ENCODE peak calls at places on chromosomes 12 and 14, in ten cellular contexts. P, O, E, L, U, Z, B, D, J and Q are unnamed samples. For H3K27me3, the result is how much of the 10 kb centered on the place peaks cover.

GRCh38 chr12:26122681-26123481 is 2.0 kb downstream of the BHLHE41 start:
- DNase-seq in P (peak), O (no peak), D (peak), L (no peak), B (peak), Z (peak), U (peak), J (peak), E (peak), Q (peak)

GRCh38 chr12:65306603-65307501 is 28.4 kb downstream of the MSRB3 start:
- DNase-seq in E (peak), L (no peak), Z (peak), J (peak), P (no peak), O (no peak), B (peak), D (peak), U (peak), Q (no peak)

GRCh38 chr14:92492261-92492660 is 21.3 kb upstream of the RIN3 start:
- DNase-seq in Z (no peak), P (no peak), U (no peak), J (no peak), B (no peak), E (no peak), O (no peak), D (no peak), L (no peak), Q (no peak)

GRCh38 chr14:76977793-76978730 is 50.4 kb downstream of the IRF2BPL start:
- DNase-seq in E (peak), O (peak), B (no peak), L (peak), Z (peak), P (peak), U (no peak), J (no peak), D (peak), Q (no peak)

GRCh38 chr12:124470806-124471205 is 96.6 kb downstream of the NCOR2 start:
- DNase-seq in B (no peak), J (no peak), U (no peak), E (no peak), O (no peak), Z (no peak), P (no peak), L (no peak), D (no peak), Q (no peak)

GRCh38 chr12:51437471-51437870 is 12.8 kb downstream of the SLC4A8 start:
- DNase-seq in O (no peak), B (no peak), J (no peak), D (no peak), E (no peak), P (no peak), U (no peak), Z (no peak), L (no peak), Q (no peak)

GRCh38 chr14:37599527-37600368 is 4.3 kb downstream of the TTC6 start:
- DNase-seq in D (no peak), L (no peak), E (no peak), P (no peak), U (no peak), B (peak), O (no peak), J (no peak), Z (peak), Q (no peak)

GRCh38 chr14:64363265-64363840 is 24.8 kb upstream of the MTHFD1 start:
- DNase-seq in E (peak), D (no peak), L (no peak), P (no peak), O (no peak), U (no peak), Z (no peak), B (no peak), J (no peak), Q (no peak)

GRCh38 chr14:103112488-103113243 is 10.6 kb upstream of the TNFAIP2 start:
- DNase-seq in U (no peak), O (no peak), Z (no peak), P (no peak), E (no peak), D (no peak), J (no peak), B (peak), L (no peak), Q (no peak)

GRCh38 chr12:110995016-110995415 is 74.6 kb upstream of the MYL2 start:
- DNase-seq in B (peak), E (no peak), O (no peak), Z (no peak), P (no peak), J (no peak), U (no peak), D (peak), L (no peak), Q (peak)

GRCh38 chr12:110995615-110996014 is 75.2 kb upstream of the MYL2 start:
- DNase-seq in U (no peak), P (no peak), B (no peak), Z (no peak), L (no peak), E (no peak), D (no peak), J (no peak), O (no peak), Q (no peak)

GRCh38 chr12:110996415-110996814 is 76.0 kb upstream of the MYL2 start:
- DNase-seq in J (no peak), P (no peak), D (no peak), E (no peak), Z (no peak), O (no peak), U (no peak), L (no peak), B (no peak), Q (no peak)

GRCh38 chr12:110993425-110993824 is 73.0 kb upstream of the MYL2 start:
- DNase-seq in D (no peak), P (no peak), E (no peak), Z (peak), U (no peak), O (no peak), L (no peak), J (peak), B (no peak), Q (no peak)

DNA sequence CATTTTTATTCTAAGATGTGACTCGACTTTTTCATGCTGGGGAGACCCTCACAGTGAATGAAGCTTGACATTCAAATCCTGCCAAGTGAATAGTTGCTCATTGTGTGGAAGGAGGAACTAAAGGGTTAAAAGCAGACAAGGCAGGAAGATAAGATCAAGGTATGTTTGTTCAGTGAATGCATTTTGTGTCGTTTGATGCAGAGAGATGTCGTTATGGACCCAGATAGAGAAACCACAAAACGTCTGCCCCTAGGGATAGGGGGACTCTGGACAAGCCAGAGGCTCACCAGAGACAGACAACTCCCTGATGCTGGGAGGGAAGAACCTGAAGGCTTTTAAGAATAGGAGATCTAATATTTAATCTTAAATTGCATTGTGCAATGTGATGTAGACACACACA is 72.5 kb upstream of the MYL2 start:
- DNase-seq in J (no peak), U (no peak), D (no peak), L (no peak), O (no peak), Z (no peak), B (no peak), E (no peak), P (no peak), Q (no peak)
- H3K27me3 ChIP-seq in J (under half), U (under half), D (under half), L (under half), O (under half), Z (under half), B (under half), E (under half), P (under half), Q (under half)

DNA sequence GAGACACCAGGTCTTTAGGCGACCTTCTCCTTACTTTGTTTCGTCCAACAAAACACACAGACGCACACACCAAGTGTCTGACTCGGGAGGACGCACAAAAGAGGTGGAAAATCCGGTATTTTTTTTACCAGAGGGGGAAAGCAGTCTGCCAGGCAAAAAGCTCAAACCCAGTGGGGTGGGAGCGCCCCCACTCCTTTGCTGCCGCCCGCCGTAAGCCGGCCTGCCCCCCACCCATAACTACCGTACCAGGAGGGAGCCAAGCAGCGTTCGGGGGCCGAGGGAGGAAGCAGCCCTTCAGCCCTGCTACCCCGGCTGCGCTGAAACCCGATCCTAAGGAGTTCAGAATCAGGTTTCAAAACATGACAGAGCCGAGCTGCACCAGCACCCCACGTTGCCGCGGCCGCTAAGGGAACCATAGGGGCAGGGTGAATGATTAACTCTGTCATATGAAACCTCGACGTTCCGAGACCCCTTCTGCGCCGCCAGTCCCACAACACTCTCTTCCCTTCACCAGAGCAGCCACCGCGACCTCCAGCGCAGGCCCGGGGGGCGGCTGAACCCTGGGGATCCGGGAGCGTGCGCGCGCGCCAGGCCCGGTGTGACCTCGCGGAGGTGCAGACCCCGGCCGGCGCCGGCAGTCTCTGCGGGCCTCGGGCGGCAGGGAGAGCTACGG is 1.9 kb downstream of the SIX4 start:
- DNase-seq in J (peak), O (no peak), L (no peak), D (no peak), U (peak), B (peak), P (peak), E (peak), Z (peak), Q (peak)
- H3K27me3 ChIP-seq in J (under half), O (under half), L (under half), D (half or more), U (under half), B (under half), P (under half), E (under half), Z (under half), Q (under half)

GRCh38 chr14:93978735-93979134 is 2.4 kb upstream of the ASB2 start:
- DNase-seq in P (peak), B (no peak), U (no peak), E (no peak), Z (no peak), O (no peak), D (no peak), L (no peak), J (no peak), Q (no peak)
- H3K27me3 ChIP-seq in P (under half), B (under half), U (under half), E (under half), Z (under half), O (under half), D (under half), L (under half), J (under half), Q (under half)

DNA sequence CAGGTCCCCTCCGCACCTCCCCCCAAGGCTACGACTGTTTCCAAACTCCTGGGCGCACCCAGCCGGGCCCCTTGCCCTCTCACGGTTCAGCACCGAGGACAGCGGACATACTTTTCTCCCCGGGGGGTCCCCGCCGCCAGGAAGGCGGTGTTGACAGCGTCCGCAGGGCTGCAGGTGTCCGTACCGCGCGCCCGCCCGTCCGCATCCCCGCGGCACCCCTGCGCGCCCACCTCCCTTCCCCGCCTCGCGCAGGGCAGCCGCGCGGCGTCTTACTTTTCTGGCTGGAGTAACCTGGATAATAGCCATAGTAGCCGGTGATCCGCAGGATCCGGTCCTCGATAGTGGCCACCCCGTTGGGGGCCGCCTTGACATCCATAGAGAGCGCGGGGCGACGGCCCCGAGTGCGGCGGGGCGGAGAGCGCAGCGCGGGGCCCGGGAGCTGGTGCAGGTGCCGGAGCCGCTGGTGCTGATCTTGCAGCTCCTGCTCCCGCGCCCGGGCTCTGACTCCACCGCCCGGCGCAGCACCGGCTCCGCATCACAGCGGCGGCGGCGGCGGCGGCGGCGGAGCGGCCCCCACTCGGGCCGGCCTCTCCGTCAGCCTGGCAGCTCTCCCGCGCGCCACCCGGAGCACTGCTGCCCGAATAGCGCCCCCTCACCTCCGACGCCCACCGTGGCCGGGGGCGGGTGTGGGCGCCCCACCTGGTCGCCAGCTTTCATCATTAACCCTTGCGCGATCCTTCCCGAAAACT is at the start of gene SLC35F4:
- DNase-seq in Z (peak), U (no peak), P (peak), B (peak), O (no peak), D (no peak), E (no peak), J (peak), L (no peak), Q (no peak)
- H3K27me3 ChIP-seq in Z (half or more), U (half or more), P (half or more), B (under half), O (under half), D (half or more), E (under half), J (under half), L (under half), Q (under half)

GRCh38 chr14:105179191-105179590 is 1.9 kb downstream of the NUDT14 start:
- DNase-seq in U (no peak), L (no peak), O (no peak), J (no peak), E (no peak), P (no peak), B (no peak), D (no peak), Z (no peak), Q (no peak)

GRCh38 chr14:105182296-105183020 is 1.3 kb upstream of the NUDT14 start:
- DNase-seq in P (no peak), L (no peak), O (no peak), D (no peak), E (no peak), Z (no peak), J (no peak), U (no peak), B (no peak), Q (no peak)

GRCh38 chr14:105180598-105181528 is at the start of gene NUDT14:
- DNase-seq in O (peak), E (peak), L (no peak), D (peak), Z (peak), J (peak), U (no peak), B (peak), P (peak), Q (no peak)

GRCh38 chr14:105184461-105184860 is 3.3 kb upstream of the NUDT14 start:
- DNase-seq in L (no peak), E (no peak), J (no peak), B (no peak), O (no peak), U (no peak), D (no peak), Z (no peak), P (no peak), Q (no peak)

GRCh38 chr14:105181542-105182295 is 607 bp upstream of the NUDT14 start:
- DNase-seq in L (no peak), U (no peak), J (no peak), Z (no peak), O (no peak), E (no peak), B (no peak), P (no peak), D (no peak), Q (no peak)
- H3K27me3 ChIP-seq in L (under half), U (under half), J (under half), Z (under half), O (under half), E (under half), B (under half), P (under half), D (under half), Q (under half)